ENCODE peak calls at places on chromosomes 11 and 22, in ten cellular contexts. P is upper lobe of left lung, Y is body of pancreas, S is PC-9, E is prostate gland, F is IMR-90, T is skeletal muscle cell, D is dorsolateral prefrontal cortex, N is cardiac fibroblast, V is choroid plexus epithelial cell. L is an unnamed sample.
A peak's percentile ranks its signal among the peaks of the same experiment; 100 is the strongest.

GRCh38 chr22:20315337-20316216 is 4.3 kb downstream of the DGCR6L start:
- DNase-seq in P (peak; percentile 59), Y (no peak), S (no peak), E (peak; percentile 2), F (no peak), T (no peak), D (peak; percentile 32), N (no peak), V (no peak), L (no peak)

GRCh38 chr11:132099692-132100091 is 729.3 kb downstream of the NTM start:
- DNase-seq in P (no peak), Y (peak; percentile 11), S (no peak), E (no peak), F (no peak), T (no peak), D (no peak), N (no peak), V (no peak), L (no peak)

GRCh38 chr11:69516526-69516925 is 35.1 kb downstream of the LINC01488 start:
- DNase-seq in P (no peak), Y (no peak), S (no peak), E (no peak), F (peak; percentile 35), T (no peak), D (no peak), N (peak; percentile 25), V (no peak), L (no peak)

GRCh38 chr22:37880668-37881440 is 25.2 kb upstream of the MICALL1 start:
- DNase-seq in P (no peak), Y (no peak), S (no peak), E (no peak), F (peak; percentile 84), T (no peak), D (peak; percentile 67), N (peak; percentile 51), V (peak; percentile 69), L (no peak)

GRCh38 chr22:31313366-31314147 is 21.3 kb upstream of the PIK3IP1 start:
- DNase-seq in P (no peak), Y (peak; percentile 91), S (peak; percentile 84), E (peak; percentile 96), F (peak; percentile 61), T (no peak), D (peak; percentile 69), N (peak; percentile 95), V (peak; percentile 74), L (peak; percentile 79)

GRCh38 chr11:125402436-125402835 is 93.6 kb downstream of the FEZ1 start:
- DNase-seq in P (no peak), Y (no peak), S (no peak), E (no peak), F (peak; percentile 73), T (peak; percentile 41), D (no peak), N (peak; percentile 41), V (peak; percentile 20), L (no peak)

GRCh38 chr11:44219830-44220778 is 89.8 kb downstream of the ALX4 start:
- DNase-seq in P (no peak), Y (no peak), S (no peak), E (no peak), F (peak; percentile 15), T (no peak), D (no peak), N (no peak), V (peak; percentile 14), L (no peak)

GRCh38 chr11:130449996-130450419 is 1.6 kb downstream of the ADAMTS15 start:
- DNase-seq in P (peak; percentile 92), Y (peak; percentile 58), S (no peak), E (no peak), F (peak; percentile 82), T (no peak), D (peak; percentile 67), N (peak; percentile 94), V (peak; percentile 93), L (no peak)

GRCh38 chr11:103825469-103825868 is 211.0 kb upstream of the DDI1 start:
- DNase-seq in P (no peak), Y (no peak), S (no peak), E (no peak), F (no peak), T (no peak), D (no peak), N (no peak), V (no peak), L (no peak)

GRCh38 chr22:40396882-40397281 is 26.5 kb downstream of the SGSM3 start:
- DNase-seq in P (no peak), Y (peak; percentile 94), S (peak; percentile 89), E (peak; percentile 94), F (peak; percentile 88), T (peak; percentile 50), D (no peak), N (peak; percentile 92), V (peak; percentile 71), L (no peak)

GRCh38 chr11:2792376-2793250 is 92.8 kb upstream of the KCNQ1OT1 start:
- DNase-seq in P (peak; percentile 65), Y (peak; percentile 6), S (peak; percentile 25), E (no peak), F (no peak), T (no peak), D (no peak), N (no peak), V (no peak), L (peak; percentile 48)

GRCh38 chr11:2789791-2790580 is 90.2 kb upstream of the KCNQ1OT1 start:
- DNase-seq in P (no peak), Y (peak; percentile 4), S (no peak), E (no peak), F (no peak), T (no peak), D (no peak), N (no peak), V (no peak), L (peak; percentile 42)

GRCh38 chr11:2793781-2794418 is 91.7 kb downstream of the CDKN1C start:
- DNase-seq in P (peak; percentile 50), Y (no peak), S (no peak), E (no peak), F (no peak), T (no peak), D (no peak), N (no peak), V (no peak), L (no peak)

GRCh38 chr11:2790581-2790925 is 90.8 kb upstream of the KCNQ1OT1 start:
- DNase-seq in P (peak; percentile 62), Y (peak; percentile 4), S (no peak), E (no peak), F (no peak), T (no peak), D (peak; percentile 36), N (no peak), V (no peak), L (peak; percentile 39)

DNA sequence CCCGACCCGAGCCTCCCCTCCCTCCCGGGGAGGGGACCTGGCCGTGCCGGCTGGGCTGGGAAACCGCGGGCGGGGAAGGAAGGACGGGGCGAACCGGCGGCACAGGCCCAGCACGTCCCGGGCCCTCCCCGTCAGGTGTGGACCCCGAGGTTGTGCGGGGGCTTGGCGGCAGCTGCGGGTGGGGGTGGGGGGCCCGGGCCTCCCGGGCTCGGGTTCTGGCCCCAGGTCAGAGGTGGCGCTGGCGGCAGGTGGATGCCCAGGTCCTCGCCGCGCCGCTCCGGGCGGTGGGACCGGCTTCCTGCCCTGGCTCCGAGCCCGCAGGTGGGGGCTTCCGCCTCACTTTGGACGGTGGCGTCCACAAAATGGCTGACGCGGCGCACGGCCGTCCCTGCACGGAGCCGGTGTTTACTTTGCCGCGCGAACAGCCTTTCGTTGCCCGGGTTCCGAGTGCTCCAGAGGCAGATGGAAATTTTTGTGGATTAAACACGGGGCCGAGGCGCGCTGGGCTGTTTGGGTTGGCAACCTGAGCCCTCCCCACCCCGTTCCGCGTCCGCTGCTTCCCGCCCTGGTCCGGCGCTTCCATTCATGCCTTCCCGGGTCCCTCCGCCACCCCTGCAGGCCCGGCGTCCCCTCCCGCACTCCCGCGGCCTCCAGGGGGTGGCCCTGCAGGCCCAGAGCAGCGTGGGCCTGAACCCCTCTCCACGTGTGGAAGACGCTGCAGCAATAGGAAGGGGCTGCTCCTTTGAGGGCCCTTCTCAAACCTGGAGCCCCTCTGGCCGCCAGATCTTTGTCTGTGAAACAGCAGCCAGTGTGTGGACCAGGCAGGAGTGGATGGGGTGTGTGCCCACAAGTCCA is 92.0 kb upstream of the KCNQ1OT1 start:
- DNase-seq in P (peak; percentile 84), Y (peak; percentile 42), S (no peak), E (no peak), F (no peak), T (no peak), D (peak; percentile 31), N (no peak), V (no peak), L (peak; percentile 21)
- H3K4me3 ChIP-seq in P (peak overlapping the region; percentile 63), Y (no peak overlapping the region), S (no peak overlapping the region), E (peak overlapping the region; percentile 45), F (no peak overlapping the region), T (peak overlapping the region; percentile 13), D (peak overlapping the region; percentile 44), N (no peak overlapping the region), V (peak overlapping the region; percentile 42), L (peak overlapping the region; percentile 34)

DNA sequence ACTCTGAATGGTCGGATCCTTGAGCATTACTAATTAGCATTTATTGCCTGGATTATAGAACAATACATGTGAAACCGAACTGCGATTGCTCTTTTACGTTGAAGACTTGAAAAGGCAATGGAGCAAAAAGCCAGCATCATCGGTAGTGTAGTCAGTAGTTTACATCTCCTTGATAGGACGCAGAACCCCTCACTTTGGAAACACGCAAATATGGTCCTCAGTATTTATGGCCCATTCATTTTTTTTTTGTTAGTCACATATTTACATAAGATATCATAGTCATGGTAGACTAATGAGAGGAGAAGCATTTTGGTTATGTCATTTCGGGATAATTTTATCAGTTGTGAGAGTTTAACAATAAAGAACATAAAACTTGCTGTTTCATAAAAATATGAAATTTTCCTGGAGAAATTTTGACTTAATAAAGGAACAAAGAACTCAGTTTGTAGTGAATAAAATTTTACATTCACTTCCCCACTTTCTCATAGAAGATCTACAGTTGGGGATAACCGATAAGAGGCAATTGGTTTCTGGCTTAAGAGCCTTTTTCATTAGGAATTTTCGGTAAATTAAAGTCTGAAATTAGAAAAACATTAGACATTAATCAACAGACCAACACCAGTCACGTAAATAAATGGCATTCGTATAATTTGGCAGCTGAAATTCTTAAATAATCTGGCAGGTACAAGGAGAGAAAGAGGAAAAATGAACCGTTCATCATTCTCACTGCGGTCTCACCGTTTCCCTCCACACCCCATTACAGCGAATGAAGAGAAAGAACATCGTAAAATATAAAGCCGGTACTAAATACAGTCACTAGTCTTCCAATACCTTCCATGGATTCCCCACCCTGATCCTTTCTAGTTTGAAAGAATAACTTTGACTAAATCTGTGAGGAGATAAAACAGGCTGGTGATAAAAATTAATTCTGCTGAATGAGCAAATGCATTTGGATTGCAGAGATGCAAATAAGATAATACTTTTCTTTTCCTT is 19.8 kb downstream of the BLID start:
- DNase-seq in P (no peak), Y (no peak), S (no peak), E (no peak), F (peak; percentile 81), T (no peak), D (no peak), N (peak; percentile 64), V (peak; percentile 76), L (no peak)
- H3K4me3 ChIP-seq in P (no peak overlapping the region), Y (no peak overlapping the region), S (no peak overlapping the region), E (no peak overlapping the region), F (peak overlapping the region; percentile 46), T (peak overlapping the region; percentile 57), D (peak overlapping the region; percentile 66), N (peak overlapping the region; percentile 6), V (peak overlapping the region; percentile 76), L (no peak overlapping the region)

GRCh38 chr11:9719949-9720646 is 56.2 kb downstream of the SWAP70 start:
- DNase-seq in P (no peak), Y (no peak), S (no peak), E (no peak), F (no peak), T (no peak), D (no peak), N (no peak), V (no peak), L (no peak)
- H3K4me3 ChIP-seq in P (no peak overlapping the region), Y (no peak overlapping the region), S (no peak overlapping the region), E (no peak overlapping the region), F (no peak overlapping the region), T (no peak overlapping the region), D (no peak overlapping the region), N (no peak overlapping the region), V (no peak overlapping the region), L (no peak overlapping the region)

GRCh38 chr11:2791139-2791520 is 91.3 kb upstream of the KCNQ1OT1 start:
- DNase-seq in P (peak; percentile 85), Y (peak; percentile 10), S (no peak), E (no peak), F (no peak), T (no peak), D (no peak), N (no peak), V (no peak), L (peak; percentile 45)
- H3K4me3 ChIP-seq in P (peak overlapping the region; percentile 63), Y (no peak overlapping the region), S (no peak overlapping the region), E (peak overlapping the region; percentile 45), F (no peak overlapping the region), T (no peak overlapping the region), D (peak overlapping the region; percentile 44), N (no peak overlapping the region), V (no peak overlapping the region), L (peak overlapping the region; percentile 46)

L was measured in right lobe of liver.